ENCODE peak calls at places on chromosomes 4 and X, in nine cellular contexts. I is body of pancreas, X is lower leg skin, S is spleen, W is suprapubic skin, T is esophagus muscularis mucosa, Y is adrenal gland, R is tibial nerve, E is upper lobe of left lung. P is an unnamed sample.

GRCh38 chr4:176794151-176794550 is 1.4 kb upstream of the VEGFC start:
- DNase-seq in I (no peak), X (no peak), S (no peak), W (no peak), T (no peak), Y (no peak), R (no peak), E (no peak), P (peak)

GRCh38 chr4:16120720-16121119 is 36.9 kb upstream of the PROM1 start:
- DNase-seq in I (no peak), X (no peak), S (no peak), W (no peak), T (no peak), Y (no peak), R (no peak), E (peak), P (peak)

GRCh38 chrX:150454508-150455219 is 91.5 kb downstream of the MAMLD1 start:
- DNase-seq in I (no peak), X (no peak), S (no peak), W (no peak), T (no peak), Y (no peak), R (no peak), E (no peak), P (no peak)

GRCh38 chr4:173281001-173281400 is 53.2 kb downstream of the HMGB2 start:
- DNase-seq in I (no peak), X (no peak), S (no peak), W (no peak), T (no peak), Y (no peak), R (no peak), E (no peak), P (no peak)

GRCh38 chr4:56612282-56612681 is 68.8 kb downstream of the HOPX start:
- DNase-seq in I (no peak), X (no peak), S (no peak), W (no peak), T (no peak), Y (no peak), R (no peak), E (no peak), P (no peak)

GRCh38 chr4:182653596-182653995 is 263.6 kb downstream of the DCTD start:
- DNase-seq in I (no peak), X (no peak), S (no peak), W (no peak), T (no peak), Y (no peak), R (no peak), E (no peak), P (no peak)

GRCh38 chrX:137430301-137430700 is 135.6 kb upstream of the ZIC3 start:
- DNase-seq in I (no peak), X (no peak), S (no peak), W (no peak), T (no peak), Y (no peak), R (no peak), E (no peak), P (no peak)

GRCh38 chr4:72997409-72997808 is 72.1 kb downstream of the COX18 start:
- DNase-seq in I (no peak), X (no peak), S (no peak), W (no peak), T (no peak), Y (no peak), R (no peak), E (no peak), P (no peak)

GRCh38 chr4:21649691-21650090 is 298.9 kb downstream of the KCNIP4 start:
- DNase-seq in I (no peak), X (no peak), S (no peak), W (no peak), T (no peak), Y (no peak), R (no peak), E (no peak), P (no peak)

DNA sequence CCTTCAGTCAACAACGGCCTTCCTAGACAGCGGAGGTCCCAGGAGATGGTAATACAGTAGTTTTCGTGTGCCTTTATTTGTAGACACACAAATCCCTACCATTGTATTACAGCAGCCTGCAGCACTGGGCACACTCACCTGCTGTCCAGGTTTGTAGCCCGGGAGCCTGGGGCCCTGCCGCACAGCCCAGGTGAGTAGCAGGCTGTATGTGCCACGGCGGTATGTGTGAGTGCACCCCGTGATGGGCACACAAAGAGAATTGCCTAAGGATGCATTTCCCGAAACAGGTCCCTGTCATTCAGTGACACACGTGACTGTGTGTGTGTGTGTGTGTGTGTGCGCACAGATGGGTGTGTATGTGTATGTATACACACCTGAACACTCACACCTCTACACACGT is 8.1 kb upstream of the SLC25A6 start:
- DNase-seq in I (peak), X (no peak), S (peak), W (no peak), T (no peak), Y (peak), R (no peak), E (no peak), P (no peak)
- TF ChIP-seq POLR2A in I (no peak), X (no peak), S (no peak), W (no peak), T (no peak), Y (no peak), R (no peak), E (no peak), P (no peak)

DNA sequence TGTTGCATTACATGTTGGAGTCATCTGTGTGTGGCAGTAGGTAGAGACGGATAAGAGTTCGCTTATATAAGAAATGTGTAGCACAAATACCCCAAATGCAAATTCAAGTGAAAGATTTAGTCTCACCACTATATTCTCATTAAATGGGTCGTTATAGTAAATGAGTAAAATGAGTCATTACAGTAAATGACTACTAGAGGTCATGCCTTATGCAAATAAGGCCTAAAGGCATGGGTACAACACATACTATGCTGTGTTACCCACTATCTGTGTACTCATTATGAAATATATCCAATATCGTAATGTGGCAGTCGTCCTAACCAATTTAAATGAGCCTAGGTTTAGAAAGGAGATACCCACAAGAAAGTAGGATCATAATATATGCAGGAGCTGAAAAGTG is 1603.1 kb downstream of the C4orf33 start:
- DNase-seq in I (no peak), X (no peak), S (no peak), W (no peak), T (no peak), Y (no peak), R (no peak), E (no peak), P (no peak)
- TF ChIP-seq POLR2A in I (no peak), X (no peak), S (no peak), W (no peak), T (no peak), Y (no peak), R (no peak), E (no peak), P (no peak)

GRCh38 chrX:41014776-41015175 is 70.5 kb upstream of the USP9X start:
- DNase-seq in I (no peak), X (no peak), S (no peak), W (no peak), T (no peak), Y (no peak), R (no peak), E (no peak), P (no peak)

GRCh38 chrX:41009816-41010187 is 75.4 kb upstream of the USP9X start:
- DNase-seq in I (no peak), X (no peak), S (no peak), W (no peak), T (no peak), Y (no peak), R (no peak), E (no peak), P (no peak)

GRCh38 chrX:41005445-41005992 is 79.7 kb upstream of the USP9X start:
- DNase-seq in I (no peak), X (no peak), S (no peak), W (no peak), T (no peak), Y (no peak), R (no peak), E (no peak), P (no peak)

DNA sequence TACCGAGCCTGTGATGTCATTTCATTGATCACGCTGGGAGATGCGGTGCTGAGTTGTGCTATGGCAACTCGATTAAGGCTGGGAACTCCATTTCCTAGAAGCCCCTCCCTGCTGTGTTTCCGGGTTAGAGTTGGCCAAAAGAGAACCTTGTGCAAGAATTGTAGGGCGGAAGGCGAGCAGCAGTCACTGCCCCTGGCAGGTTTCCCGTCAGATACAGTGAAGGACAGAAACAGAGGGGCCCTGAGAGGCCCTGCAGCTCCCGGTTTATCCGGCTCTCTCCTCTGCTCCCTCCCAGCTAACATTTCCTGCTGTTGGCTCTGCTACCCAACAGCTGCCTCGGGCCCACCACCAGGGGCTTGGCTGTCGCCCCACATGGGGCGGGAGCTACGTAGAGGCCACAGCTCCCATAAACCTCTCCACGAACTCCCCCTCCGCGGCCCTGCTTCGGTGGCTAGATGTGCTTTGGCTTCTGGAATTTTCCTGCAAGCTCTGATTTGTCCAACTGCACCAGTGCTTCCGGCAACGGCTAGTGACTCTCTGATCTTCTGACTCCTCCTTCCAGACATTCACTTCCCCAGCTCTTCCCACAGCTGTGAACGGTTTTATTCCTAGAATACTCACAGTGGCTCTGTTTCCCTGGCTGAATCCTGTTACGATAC is 74.9 kb upstream of the USP9X start:
- DNase-seq in I (peak), X (peak), S (peak), W (peak), T (peak), Y (peak), R (peak), E (peak), P (peak)
- TF ChIP-seq POLR2A in I (peak), X (no peak), S (no peak), W (no peak), T (no peak), Y (no peak), R (no peak), E (peak), P (no peak)

DNA sequence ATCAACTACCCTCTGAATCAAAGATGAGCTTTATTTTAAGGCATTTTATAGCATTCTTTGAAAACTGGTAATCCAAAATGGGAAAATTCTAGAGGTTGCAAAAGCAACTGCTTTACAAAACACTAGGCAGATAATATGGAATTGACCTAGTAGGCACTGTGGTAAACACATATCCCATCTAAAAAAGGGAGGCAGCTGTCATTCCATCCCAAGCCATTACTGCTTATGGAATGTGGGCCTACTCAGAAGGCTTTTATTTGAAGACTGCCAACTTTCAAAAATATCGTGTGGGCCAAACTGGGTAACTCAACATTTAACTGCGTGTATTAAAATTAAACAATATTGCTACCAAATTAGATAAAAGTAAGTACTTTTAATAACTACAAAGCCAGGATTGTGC is 19.3 kb downstream of the UBE2D3 start:
- DNase-seq in I (no peak), X (no peak), S (no peak), W (no peak), T (no peak), Y (no peak), R (no peak), E (no peak), P (no peak)
- TF ChIP-seq POLR2A in I (no peak), X (no peak), S (no peak), W (no peak), T (no peak), Y (no peak), R (no peak), E (no peak), P (no peak)

GRCh38 chr4:61762722-61763627 is 562.8 kb downstream of the ADGRL3 start:
- DNase-seq in I (no peak), X (no peak), S (no peak), W (no peak), T (no peak), Y (no peak), R (no peak), E (no peak), P (no peak)
- TF ChIP-seq POLR2A in I (no peak), X (no peak), S (no peak), W (no peak), T (no peak), Y (no peak), R (no peak), E (no peak), P (no peak)

GRCh38 chr4:99144070-99144469 is at the start of gene ADH4:
- DNase-seq in I (no peak), X (no peak), S (no peak), W (no peak), T (no peak), Y (no peak), R (no peak), E (no peak), P (no peak)
- TF ChIP-seq POLR2A in I (no peak), X (no peak), S (no peak), W (no peak), T (no peak), Y (no peak), R (no peak), E (no peak), P (no peak)

GRCh38 chr4:51880016-51880915 is 37.3 kb downstream of the DCUN1D4 start:
- DNase-seq in I (no peak), X (no peak), S (no peak), W (no peak), T (no peak), Y (no peak), R (no peak), E (no peak), P (no peak)
- TF ChIP-seq POLR2A in I (no peak), X (no peak), S (no peak), W (no peak), T (no peak), Y (no peak), R (no peak), E (no peak), P (no peak)

DNA sequence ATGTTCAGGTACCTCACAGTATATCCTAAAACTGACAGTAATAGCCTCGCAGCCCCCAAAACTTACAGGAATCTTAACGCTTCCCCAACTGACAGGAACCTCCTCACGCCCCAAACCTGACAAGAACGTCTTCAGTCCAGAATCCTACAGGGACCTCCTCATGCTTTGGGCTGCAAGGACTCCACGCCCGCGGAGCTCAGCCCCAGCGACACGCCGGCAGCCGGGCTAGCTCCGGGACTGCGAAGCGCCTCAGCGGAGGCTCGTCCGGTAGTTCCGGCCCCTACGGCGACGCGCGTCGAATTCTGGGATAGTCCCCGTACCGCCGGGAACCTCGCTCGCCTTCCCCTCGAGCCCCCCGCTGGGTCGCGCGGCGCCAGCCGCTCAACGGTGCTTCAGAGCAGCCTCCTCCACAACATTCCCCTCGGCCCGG is 562 bp downstream of the PHF8 start:
- DNase-seq in I (peak), X (peak), S (peak), W (no peak), T (no peak), Y (peak), R (peak), E (peak), P (no peak)
- TF ChIP-seq POLR2A in I (peak), X (no peak), S (no peak), W (no peak), T (no peak), Y (no peak), R (no peak), E (peak), P (peak)

GRCh38 chr4:1873776-1874175 is 2.6 kb downstream of the NSD2 start:
- DNase-seq in I (peak), X (no peak), S (no peak), W (no peak), T (no peak), Y (no peak), R (no peak), E (no peak), P (no peak)

GRCh38 chr4:1873291-1873690 is 2.1 kb downstream of the NSD2 start:
- DNase-seq in I (no peak), X (no peak), S (no peak), W (no peak), T (no peak), Y (no peak), R (no peak), E (no peak), P (no peak)

GRCh38 chr4:1871471-1872021 is 353 bp downstream of the NSD2 start:
- DNase-seq in I (peak), X (no peak), S (peak), W (no peak), T (no peak), Y (no peak), R (no peak), E (no peak), P (no peak)

GRCh38 chr4:1874207-1874606 is 3.0 kb downstream of the NSD2 start:
- DNase-seq in I (no peak), X (no peak), S (no peak), W (no peak), T (no peak), Y (no peak), R (no peak), E (no peak), P (no peak)

GRCh38 chr4:1872918-1873269 is 1.7 kb downstream of the NSD2 start:
- DNase-seq in I (no peak), X (no peak), S (no peak), W (no peak), T (no peak), Y (no peak), R (no peak), E (no peak), P (no peak)
- TF ChIP-seq POLR2A in I (no peak), X (no peak), S (no peak), W (no peak), T (no peak), Y (no peak), R (no peak), E (no peak), P (peak)

DNA sequence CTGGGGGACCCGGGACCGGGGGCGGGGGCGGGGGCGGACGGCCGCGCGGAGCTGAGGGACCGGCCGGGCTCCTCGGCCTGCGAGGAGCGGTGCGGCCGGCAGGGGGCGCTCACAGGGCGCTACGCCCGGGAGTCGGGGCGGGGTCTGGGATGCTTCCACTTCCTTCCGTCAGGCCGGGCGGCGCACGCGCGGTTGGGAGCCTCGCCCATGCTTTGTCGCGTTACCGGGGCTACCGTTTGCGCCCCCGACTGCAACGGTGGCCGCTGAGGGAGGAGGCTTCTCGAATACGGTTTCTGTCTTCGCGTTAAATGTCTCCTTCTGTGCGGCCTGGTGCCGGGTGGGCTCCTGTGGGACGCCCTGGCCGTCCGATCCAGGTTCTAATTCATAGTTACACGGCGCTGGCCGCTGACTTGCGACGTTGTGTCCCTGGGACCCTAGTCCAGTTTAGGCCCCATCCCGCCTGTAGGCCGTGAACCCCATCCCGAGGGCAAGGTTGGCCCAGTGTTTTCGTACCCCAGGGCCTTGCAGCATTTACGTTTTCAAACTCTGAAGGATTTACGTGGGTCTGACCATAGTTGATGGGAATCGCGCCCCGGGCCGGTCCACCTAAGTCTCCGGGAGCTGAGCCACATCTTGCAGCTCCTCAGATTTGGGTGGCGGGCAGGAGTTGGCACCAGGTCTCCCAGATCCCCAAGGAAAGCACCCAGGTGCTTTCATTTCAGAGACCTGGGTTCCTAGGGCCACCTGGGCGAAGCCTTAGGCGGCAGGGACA is 549 bp downstream of the MSL3 start:
- DNase-seq in I (peak), X (peak), S (peak), W (peak), T (peak), Y (peak), R (peak), E (peak), P (peak)
- TF ChIP-seq POLR2A in I (peak), X (no peak), S (no peak), W (no peak), T (peak), Y (no peak), R (no peak), E (no peak), P (peak)

P was measured in H54.